ENCODE peak calls at places on chromosome 5, in four cellular contexts. One of them, this sample, is unnamed.

GRCh38 chr5:107812570-107813141 is 141.9 kb upstream of the EFNA5 start:
- DNase-seq in spleen: no peak
- DNase-seq in gastrocnemius medialis: no peak
- DNase-seq in body of pancreas: no peak
- DNase-seq in this sample: no peak

GRCh38 chr5:143343042-143343441 is 60.4 kb downstream of the NR3C1 start:
- DNase-seq in body of pancreas: no peak
- DNase-seq in spleen: no peak
- DNase-seq in gastrocnemius medialis: no peak
- DNase-seq in this sample: no peak

GRCh38 chr5:33238826-33239670 is 201.7 kb upstream of the TARS1 start:
- DNase-seq in body of pancreas: no peak
- DNase-seq in spleen: no peak
- DNase-seq in gastrocnemius medialis: no peak
- DNase-seq in this sample: no peak

GRCh38 chr5:10250804-10251276 is 760 bp downstream of the CCT5 start:
- DNase-seq in gastrocnemius medialis: no peak
- DNase-seq in body of pancreas: no peak
- DNase-seq in spleen: no peak
- DNase-seq in this sample: no peak

GRCh38 chr5:173989432-173990082 is 587 bp downstream of the C5orf47 start:
- DNase-seq in spleen: no peak
- DNase-seq in body of pancreas: no peak
- DNase-seq in gastrocnemius medialis: no peak
- DNase-seq in this sample: no peak

GRCh38 chr5:776862-777711 is 7.4 kb downstream of the ZDHHC11B start:
- DNase-seq in body of pancreas: no peak
- DNase-seq in spleen: peak; percentile 51
- DNase-seq in gastrocnemius medialis: no peak
- DNase-seq in this sample: no peak

GRCh38 chr5:58983496-58983895 is 400.6 kb downstream of the RAB3C start:
- DNase-seq in spleen: no peak
- DNase-seq in gastrocnemius medialis: no peak
- DNase-seq in body of pancreas: no peak
- DNase-seq in this sample: no peak

GRCh38 chr5:59218424-59219045 is 635.7 kb downstream of the RAB3C start:
- DNase-seq in body of pancreas: no peak
- DNase-seq in spleen: no peak
- DNase-seq in gastrocnemius medialis: no peak
- DNase-seq in this sample: no peak

GRCh38 chr5:36099748-36100147 is 33.1 kb upstream of the UGT3A2 start:
- DNase-seq in gastrocnemius medialis: no peak
- DNase-seq in spleen: no peak
- DNase-seq in body of pancreas: no peak
- DNase-seq in this sample: no peak

GRCh38 chr5:73232266-73233041 is 59.5 kb downstream of the TMEM174 start:
- DNase-seq in spleen: no peak
- DNase-seq in body of pancreas: no peak
- DNase-seq in gastrocnemius medialis: no peak
- DNase-seq in this sample: no peak

GRCh38 chr5:665541-665955 is 27.6 kb downstream of the TPPP start:
- DNase-seq in spleen: no peak
- DNase-seq in gastrocnemius medialis: no peak
- DNase-seq in body of pancreas: no peak
- DNase-seq in this sample: no peak

GRCh38 chr5:92998456-92998855 is 582.6 kb downstream of the NR2F1-AS1 start:
- DNase-seq in body of pancreas: no peak
- DNase-seq in spleen: no peak
- DNase-seq in gastrocnemius medialis: no peak
- DNase-seq in this sample: no peak

GRCh38 chr5:159783731-159784247 is 132.5 kb upstream of the ADRA1B start:
- DNase-seq in gastrocnemius medialis: no peak
- DNase-seq in body of pancreas: no peak
- DNase-seq in spleen: no peak
- DNase-seq in this sample: peak; percentile 16

GRCh38 chr5:133967715-133968056 is 739 bp downstream of the C5orf15 start:
- DNase-seq in gastrocnemius medialis: no peak
- DNase-seq in spleen: no peak
- DNase-seq in body of pancreas: no peak
- DNase-seq in this sample: no peak

GRCh38 chr5:106768392-106768791 is 902.3 kb downstream of the EFNA5 start:
- DNase-seq in body of pancreas: no peak
- DNase-seq in spleen: no peak
- DNase-seq in gastrocnemius medialis: no peak
- DNase-seq in this sample: no peak

GRCh38 chr5:106766913-106767312 is 903.8 kb downstream of the EFNA5 start:
- DNase-seq in body of pancreas: no peak
- DNase-seq in gastrocnemius medialis: no peak
- DNase-seq in spleen: no peak
- DNase-seq in this sample: no peak
- TF ChIP-seq CTCF in body of pancreas: no peak
- TF ChIP-seq CTCF in gastrocnemius medialis: no peak
- TF ChIP-seq CTCF in spleen: no peak
- TF ChIP-seq CTCF in this sample: no peak

DNA sequence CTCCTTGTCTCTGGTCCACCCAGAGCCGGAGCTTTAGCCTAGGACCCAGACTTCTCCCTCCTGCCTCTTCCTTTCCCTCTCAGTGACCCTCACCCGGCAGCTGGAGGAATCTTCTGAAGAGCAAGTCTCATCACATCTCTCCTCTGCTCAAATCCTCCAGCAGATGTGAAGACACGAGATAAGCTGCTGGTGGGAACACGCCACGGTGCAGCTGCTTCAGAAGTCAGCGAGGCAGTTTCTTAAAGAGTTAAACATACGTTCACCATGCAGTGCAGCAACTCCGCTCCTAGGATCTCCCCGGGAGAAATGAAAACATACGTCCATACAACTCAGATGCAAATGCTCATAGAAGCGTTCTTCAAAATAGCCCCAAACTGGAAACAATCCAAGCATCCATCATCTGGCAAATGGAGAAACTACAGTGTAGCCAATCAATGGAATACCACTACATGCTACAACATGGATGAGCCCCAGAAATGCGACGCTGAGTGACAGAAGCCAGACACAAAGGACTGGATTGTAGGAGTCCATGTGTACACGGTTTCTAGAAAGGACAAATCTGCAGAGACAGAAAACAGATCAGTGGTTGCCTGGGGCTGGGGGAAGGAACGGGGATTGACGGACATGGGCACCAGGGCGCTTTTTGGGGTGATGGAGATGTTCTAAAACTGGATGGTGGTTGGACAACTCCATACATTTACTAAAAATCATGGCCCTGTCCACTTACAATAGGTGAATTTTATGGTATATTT is 150.6 kb downstream of the COL23A1 start:
- DNase-seq in body of pancreas: no peak
- DNase-seq in spleen: no peak
- DNase-seq in gastrocnemius medialis: no peak
- DNase-seq in this sample: no peak
- H3K4me1 ChIP-seq in body of pancreas: no peaks in the 10 kb centered on the region
- H3K4me1 ChIP-seq in spleen: peaks cover 14% of the 10 kb centered on the region
- H3K4me1 ChIP-seq in gastrocnemius medialis: peaks cover 4% of the 10 kb centered on the region
- H3K4me1 ChIP-seq in this sample: no peaks in the 10 kb centered on the region

GRCh38 chr5:132176987-132177386 is 50.7 kb downstream of the P4HA2 start:
- DNase-seq in body of pancreas: no peak
- DNase-seq in gastrocnemius medialis: no peak
- DNase-seq in spleen: no peak
- DNase-seq in this sample: no peak
- TF ChIP-seq CTCF in body of pancreas: no peak
- TF ChIP-seq CTCF in gastrocnemius medialis: no peak
- TF ChIP-seq CTCF in spleen: peak; percentile 31
- TF ChIP-seq CTCF in this sample: no peak

GRCh38 chr5:154486427-154486866 is 8.4 kb upstream of the HAND1 start:
- DNase-seq in gastrocnemius medialis: no peak
- DNase-seq in body of pancreas: no peak
- DNase-seq in spleen: peak; percentile 31
- DNase-seq in this sample: no peak
- H3K4me1 ChIP-seq in gastrocnemius medialis: peaks cover 4% of the 10 kb centered on the region
- H3K4me1 ChIP-seq in body of pancreas: peaks cover 25% of the 10 kb centered on the region
- H3K4me1 ChIP-seq in spleen: peaks cover 23% of the 10 kb centered on the region
- H3K4me1 ChIP-seq in this sample: peaks cover 2% of the 10 kb centered on the region

DNA sequence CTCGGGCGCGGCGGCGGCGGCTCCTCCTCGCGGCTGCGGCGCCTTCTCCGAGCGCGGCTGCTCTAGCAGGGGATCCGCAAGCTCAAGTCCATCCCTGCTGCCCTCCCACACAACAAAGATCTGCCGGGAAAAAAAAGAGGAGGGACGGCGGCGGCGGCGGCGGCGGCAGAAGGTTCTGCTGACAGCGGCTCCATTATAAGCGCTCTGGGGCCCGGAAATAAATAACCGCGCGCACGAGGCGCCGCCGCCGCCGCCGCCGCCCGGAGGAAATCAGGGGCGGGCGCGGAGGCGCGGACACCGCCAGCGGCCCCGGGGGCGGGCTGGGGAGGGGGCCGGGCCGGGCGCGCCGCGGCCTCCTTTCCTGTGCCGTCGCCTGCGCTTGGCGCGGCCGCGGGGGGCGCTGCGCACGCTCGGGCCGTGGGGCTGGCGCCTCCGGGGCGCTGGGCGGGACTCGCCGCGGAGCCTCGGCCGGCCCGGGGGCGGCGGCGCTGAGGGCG is at the start of gene ANKH:
- DNase-seq in gastrocnemius medialis: peak; percentile 38
- DNase-seq in spleen: peak; percentile 95
- DNase-seq in body of pancreas: peak; percentile 81
- DNase-seq in this sample: peak; percentile 70
- TF ChIP-seq CTCF in gastrocnemius medialis: no peak
- TF ChIP-seq CTCF in spleen: no peak
- TF ChIP-seq CTCF in body of pancreas: peak; percentile 82
- TF ChIP-seq CTCF in this sample: no peak

GRCh38 chr5:123450114-123450513 is 26.9 kb upstream of the CEP120 start:
- DNase-seq in body of pancreas: no peak
- DNase-seq in gastrocnemius medialis: no peak
- DNase-seq in spleen: no peak
- DNase-seq in this sample: no peak
- H3K4me1 ChIP-seq in body of pancreas: no peaks in the 10 kb centered on the region
- H3K4me1 ChIP-seq in gastrocnemius medialis: no peaks in the 10 kb centered on the region
- H3K4me1 ChIP-seq in spleen: peaks cover 3% of the 10 kb centered on the region
- H3K4me1 ChIP-seq in this sample: no peaks in the 10 kb centered on the region